ENCODE peak calls at places on chromosome 1, in ten cellular contexts. E, U, R, O, C, T, D, M, J and S are unnamed samples.

GRCh38 chr1:153100241-153100640 is 5.9 kb upstream of the SPRR2E start:
- DNase-seq in E (no peak), U (no peak), R (no peak), O (no peak), C (no peak), T (no peak), D (no peak), M (no peak), J (peak), S (no peak)

GRCh38 chr1:121558514-121558913 is 373.7 kb downstream of the SRGAP2C start:
- DNase-seq in E (peak), U (peak), R (no peak), O (peak), C (no peak), T (no peak), D (peak), M (no peak), J (peak), S (no peak)

GRCh38 chr1:6126028-6126427 is 54.1 kb downstream of the CHD5 start:
- DNase-seq in E (no peak), U (no peak), R (no peak), O (no peak), C (no peak), T (no peak), D (no peak), M (no peak), J (no peak), S (no peak)

GRCh38 chr1:162003825-162004205 is 19.9 kb downstream of the OLFML2B start:
- DNase-seq in E (peak), U (peak), R (no peak), O (peak), C (no peak), T (no peak), D (peak), M (no peak), J (no peak), S (no peak)

GRCh38 chr1:108643492-108644333 is 17.2 kb downstream of the HENMT1 start:
- DNase-seq in E (peak), U (peak), R (peak), O (peak), C (peak), T (peak), D (peak), M (no peak), J (peak), S (no peak)

GRCh38 chr1:245458234-245458633 is 303.4 kb downstream of the KIF26B start:
- DNase-seq in E (no peak), U (no peak), R (no peak), O (no peak), C (no peak), T (no peak), D (no peak), M (no peak), J (no peak), S (no peak)

GRCh38 chr1:245735831-245736530 is 581.2 kb downstream of the KIF26B start:
- DNase-seq in E (no peak), U (no peak), R (no peak), O (peak), C (no peak), T (no peak), D (peak), M (no peak), J (no peak), S (no peak)

GRCh38 chr1:113871597-113872113 is at the start of gene PTPN22:
- DNase-seq in E (peak), U (peak), R (no peak), O (peak), C (no peak), T (no peak), D (peak), M (peak), J (no peak), S (no peak)

GRCh38 chr1:55775007-55775406 is 559.8 kb upstream of the USP24 start:
- DNase-seq in E (no peak), U (peak), R (no peak), O (no peak), C (no peak), T (no peak), D (no peak), M (no peak), J (no peak), S (no peak)

GRCh38 chr1:41500781-41501518 is 16.5 kb upstream of the EDN2 start:
- DNase-seq in E (no peak), U (no peak), R (no peak), O (no peak), C (no peak), T (no peak), D (no peak), M (no peak), J (peak), S (no peak)

GRCh38 chr1:165524639-165525038 is 19.2 kb upstream of the LRRC52 start:
- DNase-seq in E (no peak), U (no peak), R (no peak), O (no peak), C (no peak), T (no peak), D (no peak), M (no peak), J (no peak), S (no peak)

GRCh38 chr1:174398246-174398645 is 49.5 kb upstream of the GPR52 start:
- DNase-seq in E (peak), U (no peak), R (no peak), O (peak), C (no peak), T (no peak), D (peak), M (no peak), J (peak), S (no peak)